ENCODE peak calls at places on chromosome 2, in nine cellular contexts. One of them, this sample, is unnamed.

GRCh38 chr2:193841389-193842150 is 1646.8 kb upstream of the TMEFF2 start:
- DNase-seq in neural crest cell: no peak
- DNase-seq in astrocyte of the cerebellum: peak; percentile 27
- DNase-seq in prostate gland: no peak
- DNase-seq in SK-N-SH: no peak
- DNase-seq in astrocyte of the spinal cord: peak; percentile 50
- DNase-seq in activated B cell treated with CpG ODN at 0.5 μM for 24 hours: no peak
- DNase-seq in fibroblast of lung: peak; percentile 67
- DNase-seq in WERI-Rb-1: no peak
- DNase-seq in this sample: no peak

GRCh38 chr2:101406867-101407266 is 19.6 kb upstream of the CREG2 start:
- DNase-seq in activated B cell treated with CpG ODN at 0.5 μM for 24 hours: no peak
- DNase-seq in prostate gland: no peak
- DNase-seq in neural crest cell: no peak
- DNase-seq in fibroblast of lung: peak; percentile 93
- DNase-seq in WERI-Rb-1: no peak
- DNase-seq in astrocyte of the spinal cord: peak; percentile 74
- DNase-seq in astrocyte of the cerebellum: peak; percentile 38
- DNase-seq in SK-N-SH: no peak
- DNase-seq in this sample: peak; percentile 56

GRCh38 chr2:199019898-199020507 is 437.7 kb downstream of the SATB2 start:
- DNase-seq in SK-N-SH: peak; percentile 3
- DNase-seq in fibroblast of lung: peak; percentile 63
- DNase-seq in astrocyte of the spinal cord: peak; percentile 64
- DNase-seq in prostate gland: no peak
- DNase-seq in neural crest cell: no peak
- DNase-seq in activated B cell treated with CpG ODN at 0.5 μM for 24 hours: no peak
- DNase-seq in WERI-Rb-1: peak; percentile 56
- DNase-seq in astrocyte of the cerebellum: peak; percentile 58
- DNase-seq in this sample: peak; percentile 41

GRCh38 chr2:62410926-62411456 is 95.0 kb downstream of the TMEM17 start:
- DNase-seq in astrocyte of the spinal cord: peak; percentile 3
- DNase-seq in prostate gland: no peak
- DNase-seq in WERI-Rb-1: no peak
- DNase-seq in astrocyte of the cerebellum: no peak
- DNase-seq in activated B cell treated with CpG ODN at 0.5 μM for 24 hours: no peak
- DNase-seq in SK-N-SH: no peak
- DNase-seq in fibroblast of lung: no peak
- DNase-seq in neural crest cell: no peak
- DNase-seq in this sample: no peak

GRCh38 chr2:143284087-143284675 is 155.0 kb downstream of the ARHGAP15 start:
- DNase-seq in SK-N-SH: peak; percentile 16
- DNase-seq in neural crest cell: no peak
- DNase-seq in fibroblast of lung: peak; percentile 34
- DNase-seq in astrocyte of the spinal cord: peak; percentile 36
- DNase-seq in WERI-Rb-1: peak; percentile 25
- DNase-seq in astrocyte of the cerebellum: no peak
- DNase-seq in prostate gland: no peak
- DNase-seq in activated B cell treated with CpG ODN at 0.5 μM for 24 hours: no peak
- DNase-seq in this sample: peak; percentile 3

GRCh38 chr2:64644240-64645013 is 9.3 kb downstream of the SERTAD2 start:
- DNase-seq in SK-N-SH: no peak
- DNase-seq in prostate gland: peak; percentile 53
- DNase-seq in astrocyte of the spinal cord: peak; percentile 85
- DNase-seq in fibroblast of lung: peak; percentile 82
- DNase-seq in WERI-Rb-1: peak; percentile 77
- DNase-seq in activated B cell treated with CpG ODN at 0.5 μM for 24 hours: peak; percentile 48
- DNase-seq in neural crest cell: peak; percentile 59
- DNase-seq in astrocyte of the cerebellum: peak; percentile 37
- DNase-seq in this sample: peak; percentile 70

GRCh38 chr2:20509766-20510490 is 63.1 kb downstream of the RHOB start:
- DNase-seq in astrocyte of the cerebellum: no peak
- DNase-seq in WERI-Rb-1: peak; percentile 94
- DNase-seq in fibroblast of lung: peak; percentile 72
- DNase-seq in astrocyte of the spinal cord: no peak
- DNase-seq in activated B cell treated with CpG ODN at 0.5 μM for 24 hours: no peak
- DNase-seq in neural crest cell: no peak
- DNase-seq in prostate gland: peak; percentile 78
- DNase-seq in SK-N-SH: no peak
- DNase-seq in this sample: no peak

GRCh38 chr2:113160962-113161361 is 12.8 kb upstream of the PSD4 start:
- DNase-seq in astrocyte of the spinal cord: no peak
- DNase-seq in WERI-Rb-1: peak; percentile 74
- DNase-seq in fibroblast of lung: no peak
- DNase-seq in SK-N-SH: no peak
- DNase-seq in activated B cell treated with CpG ODN at 0.5 μM for 24 hours: no peak
- DNase-seq in prostate gland: no peak
- DNase-seq in astrocyte of the cerebellum: no peak
- DNase-seq in neural crest cell: no peak
- DNase-seq in this sample: no peak

GRCh38 chr2:212249451-212249850 is 289.2 kb downstream of the ERBB4 start:
- DNase-seq in fibroblast of lung: peak; percentile 25
- DNase-seq in neural crest cell: no peak
- DNase-seq in astrocyte of the spinal cord: peak; percentile 38
- DNase-seq in WERI-Rb-1: no peak
- DNase-seq in SK-N-SH: no peak
- DNase-seq in astrocyte of the cerebellum: peak; percentile 13
- DNase-seq in prostate gland: no peak
- DNase-seq in activated B cell treated with CpG ODN at 0.5 μM for 24 hours: no peak
- DNase-seq in this sample: peak; percentile 16

GRCh38 chr2:30613001-30613400 is 166.0 kb downstream of the LCLAT1 start:
- DNase-seq in fibroblast of lung: no peak
- DNase-seq in prostate gland: no peak
- DNase-seq in WERI-Rb-1: no peak
- DNase-seq in neural crest cell: no peak
- DNase-seq in activated B cell treated with CpG ODN at 0.5 μM for 24 hours: no peak
- DNase-seq in SK-N-SH: no peak
- DNase-seq in astrocyte of the cerebellum: no peak
- DNase-seq in astrocyte of the spinal cord: no peak
- DNase-seq in this sample: no peak

GRCh38 chr2:183349046-183349445 is 224.8 kb downstream of the NUP35 start:
- DNase-seq in fibroblast of lung: no peak
- DNase-seq in SK-N-SH: no peak
- DNase-seq in astrocyte of the cerebellum: no peak
- DNase-seq in WERI-Rb-1: no peak
- DNase-seq in astrocyte of the spinal cord: no peak
- DNase-seq in prostate gland: no peak
- DNase-seq in neural crest cell: no peak
- DNase-seq in activated B cell treated with CpG ODN at 0.5 μM for 24 hours: no peak
- DNase-seq in this sample: no peak

GRCh38 chr2:144914622-144915230 is 394.8 kb upstream of the ZEB2 start:
- DNase-seq in fibroblast of lung: peak; percentile 48
- DNase-seq in SK-N-SH: no peak
- DNase-seq in WERI-Rb-1: no peak
- DNase-seq in astrocyte of the cerebellum: no peak
- DNase-seq in prostate gland: no peak
- DNase-seq in astrocyte of the spinal cord: no peak
- DNase-seq in neural crest cell: no peak
- DNase-seq in activated B cell treated with CpG ODN at 0.5 μM for 24 hours: no peak
- DNase-seq in this sample: no peak

GRCh38 chr2:167028503-167028902 is 140.2 kb downstream of the XIRP2 start:
- DNase-seq in astrocyte of the cerebellum: no peak
- DNase-seq in fibroblast of lung: no peak
- DNase-seq in activated B cell treated with CpG ODN at 0.5 μM for 24 hours: no peak
- DNase-seq in neural crest cell: no peak
- DNase-seq in astrocyte of the spinal cord: no peak
- DNase-seq in WERI-Rb-1: no peak
- DNase-seq in prostate gland: no peak
- DNase-seq in SK-N-SH: no peak
- DNase-seq in this sample: no peak

GRCh38 chr2:5694016-5694690 is 2.0 kb downstream of the SOX11 start:
- DNase-seq in fibroblast of lung: peak; percentile 40
- DNase-seq in WERI-Rb-1: peak; percentile 42
- DNase-seq in SK-N-SH: peak; percentile 65
- DNase-seq in activated B cell treated with CpG ODN at 0.5 μM for 24 hours: no peak
- DNase-seq in neural crest cell: peak; percentile 32
- DNase-seq in astrocyte of the spinal cord: peak; percentile 50
- DNase-seq in astrocyte of the cerebellum: no peak
- DNase-seq in prostate gland: no peak
- DNase-seq in this sample: no peak

GRCh38 chr2:204862809-204863208 is 317.5 kb downstream of the PARD3B start:
- DNase-seq in astrocyte of the spinal cord: no peak
- DNase-seq in fibroblast of lung: no peak
- DNase-seq in astrocyte of the cerebellum: no peak
- DNase-seq in SK-N-SH: no peak
- DNase-seq in WERI-Rb-1: no peak
- DNase-seq in neural crest cell: no peak
- DNase-seq in activated B cell treated with CpG ODN at 0.5 μM for 24 hours: no peak
- DNase-seq in prostate gland: no peak
- DNase-seq in this sample: no peak

GRCh38 chr2:43368483-43369385 is 142.3 kb upstream of the ZFP36L2 start:
- DNase-seq in WERI-Rb-1: no peak
- DNase-seq in SK-N-SH: no peak
- DNase-seq in prostate gland: no peak
- DNase-seq in activated B cell treated with CpG ODN at 0.5 μM for 24 hours: no peak
- DNase-seq in neural crest cell: no peak
- DNase-seq in astrocyte of the spinal cord: peak; percentile 28
- DNase-seq in fibroblast of lung: peak; percentile 61
- DNase-seq in astrocyte of the cerebellum: no peak
- DNase-seq in this sample: no peak

GRCh38 chr2:172021955-172022354 is 22.2 kb downstream of the METAP1D start:
- DNase-seq in prostate gland: no peak
- DNase-seq in astrocyte of the cerebellum: no peak
- DNase-seq in fibroblast of lung: peak; percentile 52
- DNase-seq in WERI-Rb-1: no peak
- DNase-seq in neural crest cell: no peak
- DNase-seq in activated B cell treated with CpG ODN at 0.5 μM for 24 hours: no peak
- DNase-seq in SK-N-SH: no peak
- DNase-seq in astrocyte of the spinal cord: peak; percentile 42
- DNase-seq in this sample: peak; percentile 22
- TF ChIP-seq CTCF in prostate gland: no peak
- TF ChIP-seq CTCF in astrocyte of the cerebellum: no peak
- TF ChIP-seq CTCF in fibroblast of lung: no peak
- TF ChIP-seq CTCF in WERI-Rb-1: no peak
- TF ChIP-seq CTCF in neural crest cell: no peak
- TF ChIP-seq CTCF in activated B cell treated with CpG ODN at 0.5 μM for 24 hours: no peak
- TF ChIP-seq CTCF in SK-N-SH: no peak
- TF ChIP-seq CTCF in astrocyte of the spinal cord: no peak
- TF ChIP-seq CTCF in this sample: no peak

GRCh38 chr2:223306371-223306770 is 254.4 kb downstream of the KCNE4 start:
- DNase-seq in WERI-Rb-1: peak; percentile 42
- DNase-seq in activated B cell treated with CpG ODN at 0.5 μM for 24 hours: no peak
- DNase-seq in prostate gland: no peak
- DNase-seq in fibroblast of lung: peak; percentile 36
- DNase-seq in SK-N-SH: no peak
- DNase-seq in astrocyte of the spinal cord: peak; percentile 41
- DNase-seq in neural crest cell: no peak
- DNase-seq in astrocyte of the cerebellum: peak; percentile 18
- DNase-seq in this sample: no peak
- TF ChIP-seq CTCF in WERI-Rb-1: peak; percentile 75
- TF ChIP-seq CTCF in activated B cell treated with CpG ODN at 0.5 μM for 24 hours: no peak
- TF ChIP-seq CTCF in prostate gland: no peak
- TF ChIP-seq CTCF in fibroblast of lung: peak; percentile 65
- TF ChIP-seq CTCF in SK-N-SH: peak; percentile 52
- TF ChIP-seq CTCF in astrocyte of the spinal cord: peak; percentile 68
- TF ChIP-seq CTCF in neural crest cell: peak; percentile 55
- TF ChIP-seq CTCF in astrocyte of the cerebellum: peak; percentile 69
- TF ChIP-seq CTCF in this sample: peak; percentile 44

GRCh38 chr2:202112041-202112440 is 39.0 kb downstream of the KIAA2012 start:
- DNase-seq in neural crest cell: no peak
- DNase-seq in activated B cell treated with CpG ODN at 0.5 μM for 24 hours: no peak
- DNase-seq in WERI-Rb-1: peak; percentile 78
- DNase-seq in astrocyte of the cerebellum: no peak
- DNase-seq in SK-N-SH: no peak
- DNase-seq in fibroblast of lung: no peak
- DNase-seq in astrocyte of the spinal cord: no peak
- DNase-seq in prostate gland: no peak
- DNase-seq in this sample: no peak

GRCh38 chr2:202108345-202108744 is 35.3 kb downstream of the KIAA2012 start:
- DNase-seq in neural crest cell: no peak
- DNase-seq in WERI-Rb-1: no peak
- DNase-seq in astrocyte of the spinal cord: no peak
- DNase-seq in activated B cell treated with CpG ODN at 0.5 μM for 24 hours: no peak
- DNase-seq in astrocyte of the cerebellum: no peak
- DNase-seq in prostate gland: no peak
- DNase-seq in SK-N-SH: no peak
- DNase-seq in fibroblast of lung: no peak
- DNase-seq in this sample: no peak

GRCh38 chr2:202113571-202114142 is 40.6 kb downstream of the KIAA2012 start:
- DNase-seq in fibroblast of lung: peak; percentile 86
- DNase-seq in astrocyte of the cerebellum: no peak
- DNase-seq in prostate gland: peak; percentile 49
- DNase-seq in activated B cell treated with CpG ODN at 0.5 μM for 24 hours: no peak
- DNase-seq in astrocyte of the spinal cord: peak; percentile 45
- DNase-seq in SK-N-SH: no peak
- DNase-seq in neural crest cell: no peak
- DNase-seq in WERI-Rb-1: no peak
- DNase-seq in this sample: peak; percentile 81

GRCh38 chr2:202109139-202109736 is 36.2 kb downstream of the KIAA2012 start:
- DNase-seq in activated B cell treated with CpG ODN at 0.5 μM for 24 hours: no peak
- DNase-seq in neural crest cell: no peak
- DNase-seq in astrocyte of the cerebellum: no peak
- DNase-seq in WERI-Rb-1: no peak
- DNase-seq in astrocyte of the spinal cord: no peak
- DNase-seq in fibroblast of lung: no peak
- DNase-seq in prostate gland: no peak
- DNase-seq in SK-N-SH: no peak
- DNase-seq in this sample: no peak

DNA sequence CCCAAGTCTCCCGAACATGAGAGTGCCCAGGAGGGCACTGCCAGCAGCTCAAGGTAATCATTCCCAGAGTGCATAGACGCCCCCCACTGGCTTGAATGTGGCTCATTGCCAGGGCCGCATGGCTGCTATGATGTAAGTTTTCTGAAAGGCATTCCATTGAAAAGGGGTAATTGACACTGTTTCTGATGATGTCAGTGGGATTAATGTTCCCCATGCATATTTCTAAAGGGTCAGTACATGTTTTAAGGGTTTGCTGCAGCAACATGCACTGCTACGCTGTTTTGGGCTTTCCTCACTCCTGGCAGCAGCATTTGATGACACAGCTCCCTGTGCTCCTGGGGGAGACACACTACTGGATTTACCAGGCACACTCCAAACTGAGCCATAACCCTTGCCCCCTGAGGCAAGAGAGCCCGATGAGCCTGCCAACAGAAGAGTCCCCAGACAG is 36.7 kb downstream of the KIAA2012 start:
- DNase-seq in neural crest cell: no peak
- DNase-seq in SK-N-SH: no peak
- DNase-seq in fibroblast of lung: peak; percentile 72
- DNase-seq in activated B cell treated with CpG ODN at 0.5 μM for 24 hours: no peak
- DNase-seq in prostate gland: no peak
- DNase-seq in astrocyte of the spinal cord: peak; percentile 69
- DNase-seq in astrocyte of the cerebellum: peak; percentile 15
- DNase-seq in WERI-Rb-1: no peak
- DNase-seq in this sample: peak; percentile 28
- TF ChIP-seq CTCF in neural crest cell: no peak
- TF ChIP-seq CTCF in SK-N-SH: no peak
- TF ChIP-seq CTCF in fibroblast of lung: no peak
- TF ChIP-seq CTCF in activated B cell treated with CpG ODN at 0.5 μM for 24 hours: no peak
- TF ChIP-seq CTCF in prostate gland: no peak
- TF ChIP-seq CTCF in astrocyte of the spinal cord: no peak
- TF ChIP-seq CTCF in astrocyte of the cerebellum: no peak
- TF ChIP-seq CTCF in WERI-Rb-1: peak; percentile 20
- TF ChIP-seq CTCF in this sample: no peak

DNA sequence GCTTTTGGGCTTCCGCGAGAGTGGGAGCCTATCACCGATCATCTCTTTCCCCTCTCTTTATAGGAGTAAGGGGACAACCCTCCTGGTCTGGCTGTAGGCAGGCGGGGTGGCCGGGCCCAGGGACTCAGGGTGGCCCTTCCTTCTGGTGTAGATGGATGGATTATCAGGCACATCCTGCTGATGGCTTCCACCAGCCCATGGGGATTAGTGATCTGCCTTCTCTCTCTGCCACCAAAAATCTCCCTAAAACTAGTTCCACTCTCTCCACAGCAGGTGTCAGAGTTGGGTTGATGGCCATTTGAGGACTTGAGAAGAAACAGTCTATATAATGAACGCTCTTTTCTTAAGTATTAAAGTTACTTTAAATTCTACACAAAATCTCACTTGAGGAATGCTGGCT is 37.4 kb downstream of the NCK2 start:
- DNase-seq in neural crest cell: no peak
- DNase-seq in astrocyte of the cerebellum: no peak
- DNase-seq in prostate gland: no peak
- DNase-seq in fibroblast of lung: no peak
- DNase-seq in WERI-Rb-1: no peak
- DNase-seq in activated B cell treated with CpG ODN at 0.5 μM for 24 hours: no peak
- DNase-seq in astrocyte of the spinal cord: no peak
- DNase-seq in SK-N-SH: no peak
- DNase-seq in this sample: no peak
- TF ChIP-seq CTCF in neural crest cell: no peak
- TF ChIP-seq CTCF in astrocyte of the cerebellum: no peak
- TF ChIP-seq CTCF in prostate gland: no peak
- TF ChIP-seq CTCF in fibroblast of lung: no peak
- TF ChIP-seq CTCF in WERI-Rb-1: no peak
- TF ChIP-seq CTCF in activated B cell treated with CpG ODN at 0.5 μM for 24 hours: no peak
- TF ChIP-seq CTCF in astrocyte of the spinal cord: no peak
- TF ChIP-seq CTCF in SK-N-SH: no peak
- TF ChIP-seq CTCF in this sample: no peak